ENCODE peak calls at places on chromosome 2, in four cellular contexts. B is thyroid gland, G is hepatocyte, T is IMR-90. W is an unnamed sample.

GRCh38 chr2:171522804-171523338 is 597 bp downstream of the CYBRD1 start:
- DNase-seq in B (no peak), G (peak), T (no peak), W (no peak)

GRCh38 chr2:232345251-232345650 is 33.3 kb upstream of the ALPP start:
- DNase-seq in B (no peak), G (no peak), T (no peak), W (no peak)

GRCh38 chr2:233593201-233593600 is 24.2 kb upstream of the UGT1A8 start:
- DNase-seq in B (no peak), G (no peak), T (no peak), W (no peak)

GRCh38 chr2:150938586-150938985 is 323.1 kb downstream of the RBM43 start:
- DNase-seq in T (peak), B (no peak), G (no peak), W (no peak)

GRCh38 chr2:224111576-224111975 is 72.5 kb upstream of the SERPINE2 start:
- DNase-seq in B (no peak), G (no peak), T (peak), W (no peak)

GRCh38 chr2:130827502-130828251 is 9.0 kb upstream of the ARHGEF4 start:
- DNase-seq in G (no peak), B (no peak), T (peak), W (no peak)

GRCh38 chr2:61450144-61450543 is 20.7 kb downstream of the USP34 start:
- DNase-seq in G (no peak), T (no peak), B (no peak), W (no peak)

GRCh38 chr2:218780851-218781690 is 876 bp upstream of the CYP27A1 start:
- DNase-seq in T (no peak), B (no peak), G (peak), W (no peak)

GRCh38 chr2:38581193-38582147 is 21.3 kb downstream of the HNRNPLL start:
- DNase-seq in B (peak), G (peak), T (peak), W (no peak)

GRCh38 chr2:186068154-186068826 is 329.7 kb downstream of the FSIP2 start:
- DNase-seq in B (no peak), T (no peak), G (peak), W (no peak)

GRCh38 chr2:158321264-158321663 is 135.3 kb downstream of the CCDC148 start:
- DNase-seq in T (peak), G (no peak), B (no peak), W (no peak)

GRCh38 chr2:133235959-133236358 is 332.3 kb downstream of the NCKAP5 start:
- DNase-seq in G (no peak), T (peak), B (no peak), W (no peak)

GRCh38 chr2:136997550-136997949 is 232.2 kb downstream of the THSD7B start:
- DNase-seq in G (no peak), B (no peak), T (no peak), W (no peak)

GRCh38 chr2:175143678-175144077 is 24.3 kb downstream of the ATF2 start:
- DNase-seq in G (no peak), T (no peak), B (no peak), W (no peak)

GRCh38 chr2:218032336-218033171 is 29.8 kb upstream of the TNS1 start:
- DNase-seq in G (no peak), B (no peak), T (no peak), W (no peak)

GRCh38 chr2:30074023-30074422 is 72.8 kb upstream of the YPEL5 start:
- DNase-seq in B (no peak), T (no peak), G (no peak), W (no peak)

GRCh38 chr2:213151437-213152064 is at the start of gene IKZF2:
- DNase-seq in B (peak), T (peak), G (peak), W (peak)

GRCh38 chr2:23590227-23590869 is 205.4 kb downstream of the KLHL29 start:
- DNase-seq in T (no peak), G (no peak), B (no peak), W (no peak)

GRCh38 chr2:64052468-64053241 is 33.4 kb upstream of the VPS54 start:
- DNase-seq in G (no peak), B (no peak), T (peak), W (no peak)

GRCh38 chr2:64177315-64177714 is 33.1 kb upstream of the PELI1 start:
- DNase-seq in T (peak), B (no peak), G (no peak), W (no peak)

GRCh38 chr2:148674063-148675020 is 29.8 kb downstream of the EPC2 start:
- DNase-seq in B (no peak), T (peak), G (peak), W (no peak)

GRCh38 chr2:223601932-223602676 is at the start of gene SCG2:
- DNase-seq in G (peak), B (peak), T (peak), W (peak)

GRCh38 chr2:148645925-148646559 is 1.5 kb downstream of the EPC2 start:
- DNase-seq in G (peak), T (peak), B (peak), W (peak)

GRCh38 chr2:224162122-224162521 is 123.0 kb upstream of the SERPINE2 start:
- DNase-seq in T (peak), G (no peak), B (no peak), W (no peak)

GRCh38 chr2:219440388-219441256 is 6.0 kb downstream of the SPEG start:
- DNase-seq in T (peak), G (no peak), B (no peak), W (no peak)

GRCh38 chr2:164706522-164706921 is 85.2 kb upstream of the GRB14 start:
- DNase-seq in G (no peak), B (no peak), T (peak), W (no peak)

GRCh38 chr2:108115868-108116267 is 123.9 kb upstream of the SULT1C3 start:
- DNase-seq in G (no peak), B (peak), T (no peak), W (no peak)

GRCh38 chr2:219758907-219759680 is 131.7 kb downstream of the SLC4A3 start:
- DNase-seq in B (no peak), T (no peak), G (no peak), W (no peak)

DNA sequence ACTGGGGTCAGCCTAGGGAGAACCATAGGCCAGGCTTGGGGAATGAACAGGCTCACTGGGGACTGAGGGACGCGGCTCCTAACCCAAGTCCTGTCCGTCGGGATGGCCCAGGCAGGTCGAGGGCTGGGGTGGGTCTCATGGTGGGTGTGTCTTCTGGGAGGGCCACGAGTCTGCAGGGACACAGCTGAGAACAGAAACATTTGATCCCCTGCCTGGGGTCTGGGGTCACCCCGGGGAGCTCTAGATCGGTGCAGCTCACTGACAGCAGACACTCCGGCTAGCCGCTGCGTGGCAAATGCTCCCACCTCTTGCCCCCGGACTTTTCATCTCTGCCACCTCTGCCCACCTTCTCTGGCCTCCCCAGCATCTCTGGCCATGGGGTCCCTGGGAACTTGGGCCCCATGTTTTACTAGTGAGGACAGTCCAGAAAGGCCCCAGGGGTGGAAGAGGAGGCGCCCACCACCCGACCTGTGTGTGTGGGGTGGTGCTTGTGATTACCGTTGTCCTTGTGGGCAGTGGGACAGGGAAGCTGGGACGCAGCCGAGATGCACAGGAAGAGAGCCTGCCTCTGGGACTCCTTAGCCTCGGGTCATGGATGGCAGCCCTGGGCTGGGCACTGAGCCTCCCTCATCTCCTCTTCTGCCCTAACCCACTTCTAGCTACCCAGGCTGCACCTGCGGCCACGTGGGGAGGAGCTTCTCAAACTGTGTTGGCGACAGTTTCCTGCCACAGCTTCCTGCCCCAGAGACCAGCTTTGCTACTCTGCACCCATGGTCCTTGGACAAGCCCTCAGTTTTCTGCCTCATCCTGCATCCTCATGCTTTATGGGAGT is 4.9 kb downstream of the ZAP70 start:
- DNase-seq in T (no peak), B (no peak), G (no peak), W (no peak)
- H3K4me3 ChIP-seq in T (no peak), B (no peak), G (no peak), W (no peak)

GRCh38 chr2:101251844-101252407 is 760 bp upstream of the CNOT11 start:
- DNase-seq in G (peak), T (no peak), B (peak), W (peak)
- TF ChIP-seq CTCF in G (peak), T (peak), B (peak), W (peak)

GRCh38 chr2:120231564-120231973 is 8.4 kb upstream of the TMEM185B start:
- DNase-seq in B (peak), G (no peak), T (no peak), W (no peak)
- H3K4me3 ChIP-seq in B (no peak), G (no peak), T (no peak), W (no peak)

GRCh38 chr2:18425186-18425585 is 135.3 kb downstream of the RDH14 start:
- DNase-seq in G (no peak), T (no peak), B (no peak), W (no peak)
- TF ChIP-seq CTCF in G (no peak), T (peak), B (no peak), W (no peak)

DNA sequence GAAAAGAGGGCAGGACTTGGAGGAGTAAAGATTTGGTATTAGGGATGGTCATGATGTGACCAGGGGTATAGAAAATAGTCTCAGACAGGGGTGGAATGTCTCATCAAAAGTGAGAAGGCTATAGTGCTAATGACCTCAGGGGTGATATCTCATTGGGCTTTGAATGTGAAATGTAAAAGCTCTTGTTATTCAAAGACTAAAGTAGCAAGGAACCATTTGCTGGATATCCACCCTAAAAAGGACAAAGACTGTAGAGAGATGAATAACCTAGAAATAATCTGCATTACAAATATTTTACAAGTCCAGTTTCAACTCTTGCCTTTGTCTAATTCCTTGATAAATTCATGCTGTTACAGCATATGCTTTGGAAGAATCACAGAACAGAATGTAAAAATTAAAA is 224.4 kb downstream of the ICOS start:
- DNase-seq in B (no peak), T (no peak), G (no peak), W (no peak)
- H3K4me3 ChIP-seq in B (no peak), T (no peak), G (no peak), W (no peak)

GRCh38 chr2:37005118-37005868 is 39.0 kb upstream of the STRN start:
- DNase-seq in T (peak), G (peak), B (no peak), W (no peak)
- TF ChIP-seq CTCF in T (peak), G (peak), B (peak), W (peak)

W was measured in LNCaP clone FGC.